ENCODE peak calls at places on chromosome 7, in eight cellular contexts. U, T, W, B, V, R, D and M are unnamed samples.

GRCh38 chr7:31705377-31705776 is 18.4 kb downstream of the PPP1R17 start:
- DNase-seq in U (no peak), T (no peak), W (no peak), B (no peak), V (no peak), R (no peak), D (no peak), M (no peak)

GRCh38 chr7:80918406-80918805 is 445 bp downstream of the SEMA3C start:
- DNase-seq in U (no peak), T (no peak), W (peak; percentile 27), B (peak; percentile 69), V (no peak), R (no peak), D (no peak), M (peak; percentile 59)

GRCh38 chr7:5634107-5634950 is 147.1 kb downstream of the RNF216 start:
- DNase-seq in U (peak; percentile 46), T (peak; percentile 86), W (peak; percentile 78), B (no peak), V (no peak), R (peak; percentile 76), D (no peak), M (peak; percentile 99)

GRCh38 chr7:119270045-119270464 is 1002.9 kb upstream of the KCND2 start:
- DNase-seq in U (peak; percentile 30), T (no peak), W (peak; percentile 89), B (peak; percentile 84), V (no peak), R (peak; percentile 59), D (no peak), M (peak; percentile 80)

GRCh38 chr7:147305827-147306226 is 1189.2 kb downstream of the CNTNAP2 start:
- DNase-seq in U (no peak), T (no peak), W (no peak), B (no peak), V (no peak), R (no peak), D (no peak), M (no peak)

GRCh38 chr7:87934699-87935372 is 785 bp downstream of the ADAM22 start:
- DNase-seq in U (peak; percentile 59), T (no peak), W (peak; percentile 52), B (no peak), V (peak; percentile 56), R (no peak), D (peak; percentile 10), M (peak; percentile 32)

GRCh38 chr7:46205478-46205877 is 284.4 kb upstream of the IGFBP3 start:
- DNase-seq in U (no peak), T (no peak), W (no peak), B (no peak), V (no peak), R (no peak), D (no peak), M (no peak)

GRCh38 chr7:2645274-2645868 is 13.6 kb downstream of the TTYH3 start:
- DNase-seq in U (no peak), T (no peak), W (no peak), B (peak; percentile 27), V (peak; percentile 77), R (no peak), D (peak; percentile 53), M (no peak)

GRCh38 chr7:15922002-15922401 is 235.5 kb upstream of the MEOX2 start:
- DNase-seq in U (no peak), T (no peak), W (no peak), B (no peak), V (no peak), R (no peak), D (no peak), M (no peak)

GRCh38 chr7:46320956-46321355 is 399.9 kb upstream of the IGFBP3 start:
- DNase-seq in U (no peak), T (no peak), W (no peak), B (no peak), V (no peak), R (no peak), D (no peak), M (no peak)

GRCh38 chr7:44767134-44767911 is 18.7 kb downstream of the ZMIZ2 start:
- DNase-seq in U (no peak), T (no peak), W (no peak), B (no peak), V (no peak), R (no peak), D (no peak), M (peak; percentile 53)

GRCh38 chr7:148395990-148396716 is 194.4 kb upstream of the C7orf33 start:
- DNase-seq in U (no peak), T (no peak), W (no peak), B (no peak), V (no peak), R (no peak), D (no peak), M (peak; percentile 4)

DNA sequence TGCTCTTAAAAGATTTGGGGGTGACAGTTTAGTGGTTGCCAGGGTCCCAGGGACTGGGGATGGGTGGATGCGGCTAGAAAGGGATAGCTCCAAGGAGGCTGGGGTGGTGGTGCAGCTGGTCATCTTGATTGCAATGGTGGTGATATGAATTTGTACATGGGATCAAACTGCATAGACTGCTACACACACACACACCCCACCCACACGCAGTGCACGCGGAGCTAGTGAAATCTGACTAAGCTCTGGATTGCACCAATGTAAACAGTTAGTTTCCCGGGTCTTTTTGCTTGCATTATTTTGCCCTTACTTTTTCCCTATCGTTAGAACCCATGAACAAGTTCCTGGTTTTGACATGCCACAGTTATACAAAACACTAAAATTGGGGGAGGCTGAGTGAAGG is 11.0 kb downstream of the SMURF1 start:
- DNase-seq in U (no peak), T (no peak), W (no peak), B (no peak), V (no peak), R (no peak), D (no peak), M (no peak)
- H3K27ac ChIP-seq in U (no peak overlapping the region), T (no peak overlapping the region), W (no peak overlapping the region), B (no peak overlapping the region), V (no peak overlapping the region), R (no peak overlapping the region), D (no peak overlapping the region), M (no peak overlapping the region)

GRCh38 chr7:6643915-6644625 is 7.0 kb downstream of the ZNF316 start:
- DNase-seq in U (no peak), T (no peak), W (no peak), B (no peak), V (no peak), R (no peak), D (no peak), M (no peak)
- H3K36me3 ChIP-seq in U (peaks cover 54% of the 10 kb centered on the region), T (peaks cover 54% of the 10 kb centered on the region), W (no peaks in the 10 kb centered on the region), B (peaks cover 8% of the 10 kb centered on the region), V (peaks cover 26% of the 10 kb centered on the region), R (peaks cover 80% of the 10 kb centered on the region), D (peaks cover 4% of the 10 kb centered on the region), M (peaks cover 89% of the 10 kb centered on the region)

DNA sequence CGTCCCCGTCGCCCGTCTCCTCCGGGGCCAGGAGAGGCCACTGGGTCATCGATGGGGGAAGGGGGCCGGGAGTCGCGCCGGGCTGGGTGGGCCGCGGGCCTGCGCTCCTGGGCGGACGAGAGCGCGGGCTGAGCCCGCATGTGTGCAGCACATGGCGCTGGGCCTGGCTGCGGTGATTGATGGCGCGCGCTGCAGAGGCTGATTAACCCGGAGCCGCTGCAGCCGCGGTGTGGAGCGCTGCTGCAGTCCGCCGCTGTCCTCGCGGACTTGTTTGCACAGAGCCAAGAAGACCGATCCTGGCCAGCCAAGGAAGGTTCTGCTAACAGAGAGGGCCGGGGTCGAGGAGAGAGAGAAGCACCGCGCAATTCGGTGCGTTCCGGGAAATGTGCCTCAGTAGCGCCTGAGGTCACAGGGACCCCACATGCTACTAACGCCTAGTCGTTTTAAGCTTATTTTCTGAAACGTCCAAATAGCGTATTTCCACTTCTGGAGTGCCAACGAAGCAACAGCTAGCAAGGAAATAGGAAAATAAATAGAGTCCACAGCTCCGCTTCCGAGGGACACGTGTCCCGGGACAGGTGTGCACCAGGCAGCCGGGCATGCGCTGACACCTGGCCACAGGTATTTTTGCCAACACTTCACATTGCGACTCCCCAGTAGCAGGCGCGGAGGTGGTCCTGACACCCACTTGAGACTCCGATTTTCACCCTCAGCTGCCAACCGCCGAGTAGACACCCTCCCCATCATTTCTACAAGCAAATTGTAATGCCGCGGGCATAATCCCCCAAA is 6.2 kb downstream of the MNX1 start:
- DNase-seq in U (no peak), T (no peak), W (peak; percentile 84), B (peak; percentile 8), V (no peak), R (peak; percentile 54), D (no peak), M (no peak)
- H3K27ac ChIP-seq in U (no peak overlapping the region), T (no peak overlapping the region), W (no peak overlapping the region), B (no peak overlapping the region), V (no peak overlapping the region), R (no peak overlapping the region), D (no peak overlapping the region), M (no peak overlapping the region)

DNA sequence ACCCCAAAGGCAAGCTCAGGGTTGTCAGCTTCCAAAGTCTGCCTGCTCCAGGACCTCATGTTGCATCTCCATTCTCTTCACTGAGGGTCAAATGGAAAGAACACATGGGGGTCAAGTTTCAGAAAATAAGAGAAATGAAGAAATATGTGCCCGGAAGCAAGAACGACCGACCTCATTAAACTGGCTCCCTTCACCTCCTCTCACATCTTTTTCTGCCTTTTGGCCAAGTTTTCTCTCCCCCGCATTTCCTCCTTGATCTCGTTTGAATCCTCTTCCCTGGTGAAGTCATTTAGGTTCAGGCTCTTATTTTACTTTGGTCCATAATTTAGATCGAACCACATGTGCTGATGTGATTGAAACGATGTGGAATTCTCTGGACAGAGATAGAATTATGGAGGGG is 44.2 kb downstream of the EGFR start:
- DNase-seq in U (no peak), T (no peak), W (no peak), B (no peak), V (no peak), R (no peak), D (no peak), M (no peak)
- H3K36me3 ChIP-seq in U (no peaks in the 10 kb centered on the region), T (no peaks in the 10 kb centered on the region), W (no peaks in the 10 kb centered on the region), B (no peaks in the 10 kb centered on the region), V (no peaks in the 10 kb centered on the region), R (no peaks in the 10 kb centered on the region), D (no peaks in the 10 kb centered on the region), M (no peaks in the 10 kb centered on the region)

DNA sequence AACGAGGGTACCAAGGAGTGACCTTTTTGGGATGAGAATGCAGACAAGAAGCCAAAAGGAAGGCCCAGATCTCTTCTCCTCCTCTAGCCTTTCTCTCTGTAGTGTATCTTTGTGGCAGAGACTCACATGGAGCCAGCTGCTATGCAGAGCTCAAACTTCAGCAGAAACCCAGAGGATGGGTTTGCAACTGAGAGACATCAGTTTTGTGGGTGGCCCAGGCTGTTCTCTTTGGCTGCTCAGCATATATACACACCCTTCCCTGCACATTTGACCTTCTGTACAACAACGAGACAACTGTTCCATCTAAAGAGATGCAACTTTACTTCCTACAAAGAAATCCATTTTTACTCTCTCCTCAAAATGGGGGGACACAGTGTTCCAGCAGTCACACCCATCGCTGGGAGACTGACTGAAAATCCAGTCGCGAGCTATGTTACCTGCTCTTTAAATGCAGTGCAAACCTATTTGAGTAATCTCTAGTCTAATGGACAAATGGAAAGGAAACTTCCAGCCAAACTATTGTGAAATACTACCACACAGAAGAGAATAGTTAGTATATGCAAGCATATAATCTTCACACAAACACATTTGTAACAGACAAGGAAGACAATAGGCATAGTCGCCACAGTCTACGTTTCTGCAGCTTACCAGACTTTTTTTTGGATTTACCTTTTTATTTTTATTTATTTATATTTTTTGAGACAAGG is 51.2 kb downstream of the GTF2I start:
- DNase-seq in U (no peak), T (no peak), W (no peak), B (no peak), V (no peak), R (no peak), D (no peak), M (no peak)
- H3K27ac ChIP-seq in U (no peak overlapping the region), T (no peak overlapping the region), W (peak overlapping the region; percentile 13), B (no peak overlapping the region), V (no peak overlapping the region), R (no peak overlapping the region), D (no peak overlapping the region), M (no peak overlapping the region)